ENCODE peak calls at places on chromosome 3, in five cellular contexts. W is OCI-LY7, G is tibial artery, C is cardiac muscle cell, X is thoracic aorta. D is an unnamed sample. For H3K36me3, the result is how much of the 10 kb centered on the place peaks cover.

GRCh38 chr3:120114981-120115380 is 20.7 kb upstream of the GSK3B start:
- DNase-seq in X (no peak), C (no peak), W (no peak), G (no peak), D (peak)

GRCh38 chr3:4047343-4047742 is 248.1 kb downstream of the LRRN1 start:
- DNase-seq in X (no peak), G (no peak), C (no peak), W (no peak), D (no peak)

GRCh38 chr3:50612973-50613851 is 1.6 kb upstream of the CISH start:
- DNase-seq in G (no peak), W (no peak), C (no peak), X (no peak), D (no peak)

GRCh38 chr3:99620077-99620476 is 18.3 kb upstream of the COL8A1 start:
- DNase-seq in W (no peak), G (no peak), X (no peak), C (no peak), D (no peak)

GRCh38 chr3:11136116-11136515 is 18.2 kb upstream of the HRH1 start:
- DNase-seq in X (no peak), W (no peak), C (peak), G (no peak), D (peak)

GRCh38 chr3:65633018-65633417 is 405.7 kb downstream of the MAGI1 start:
- DNase-seq in W (no peak), X (no peak), G (no peak), C (no peak), D (no peak)

GRCh38 chr3:185750015-185750414 is 74.8 kb downstream of the IGF2BP2 start:
- DNase-seq in G (no peak), X (no peak), W (no peak), C (no peak), D (no peak)

GRCh38 chr3:7684193-7684592 is 817.4 kb upstream of the LMCD1 start:
- DNase-seq in X (no peak), C (no peak), G (no peak), W (no peak), D (no peak)

GRCh38 chr3:178406206-178406605 is 130.0 kb upstream of the KCNMB2 start:
- DNase-seq in W (no peak), C (peak), X (no peak), G (no peak), D (peak)

GRCh38 chr3:74897006-74897405 is 282.5 kb upstream of the CNTN3 start:
- DNase-seq in X (no peak), C (no peak), G (no peak), W (no peak), D (no peak)

GRCh38 chr3:156483961-156484787 is 70.7 kb downstream of the SSR3 start:
- DNase-seq in C (peak), W (peak), G (no peak), X (no peak), D (peak)

GRCh38 chr3:111077384-111077783 is 5.8 kb downstream of the NECTIN3 start:
- DNase-seq in W (no peak), C (no peak), G (no peak), X (no peak), D (no peak)

GRCh38 chr3:38003371-38003816 is 12.8 kb downstream of the VILL start:
- DNase-seq in X (no peak), G (peak), C (peak), W (peak), D (peak)

GRCh38 chr3:56125358-56126005 is 342.8 kb downstream of the ERC2 start:
- DNase-seq in W (no peak), G (peak), X (no peak), C (peak), D (peak)

GRCh38 chr3:133871368-133872090 is 24.2 kb downstream of the RAB6B start:
- DNase-seq in W (no peak), G (no peak), C (no peak), X (no peak), D (no peak)

GRCh38 chr3:30342319-30343060 is 263.9 kb upstream of the TGFBR2 start:
- DNase-seq in C (peak), X (peak), G (peak), W (no peak), D (peak)

GRCh38 chr3:185362850-185363661 is at the start of gene MAP3K13:
- DNase-seq in G (peak), C (peak), X (peak), W (peak), D (peak)

GRCh38 chr3:170196833-170197232 is 15.3 kb upstream of the PHC3 start:
- DNase-seq in C (no peak), X (no peak), W (no peak), G (no peak), D (no peak)

GRCh38 chr3:120497318-120497717 is 46.5 kb upstream of the FSTL1 start:
- DNase-seq in C (peak), G (no peak), X (no peak), W (no peak), D (peak)

GRCh38 chr3:17201538-17201937 is 316.8 kb downstream of the PLCL2 start:
- DNase-seq in X (no peak), C (no peak), G (no peak), W (no peak), D (no peak)

GRCh38 chr3:39420537-39420936 is 14.0 kb downstream of the RPSA start:
- DNase-seq in C (no peak), G (no peak), X (no peak), W (no peak), D (no peak)

GRCh38 chr3:173529062-173529711 is 131.6 kb downstream of the NLGN1 start:
- DNase-seq in W (peak), C (peak), G (no peak), X (no peak), D (peak)

GRCh38 chr3:187773963-187774789 is 28.9 kb upstream of the BCL6 start:
- DNase-seq in W (peak), G (peak), C (no peak), X (no peak), D (no peak)

GRCh38 chr3:11307830-11308432 is 35.7 kb downstream of the ATG7 start:
- DNase-seq in X (no peak), G (peak), W (no peak), C (no peak), D (no peak)

GRCh38 chr3:195697582-195698324 is 23.0 kb upstream of the MUC20 start:
- DNase-seq in W (no peak), G (peak), C (peak), X (no peak), D (peak)

GRCh38 chr3:83523470-83524073 is 1435.2 kb upstream of the CADM2 start:
- DNase-seq in G (no peak), C (peak), X (no peak), W (peak), D (peak)

GRCh38 chr3:63167113-63167512 is 111.0 kb upstream of the SYNPR start:
- DNase-seq in W (no peak), C (no peak), X (no peak), G (no peak), D (no peak)

GRCh38 chr3:31495971-31496370 is 36.8 kb upstream of the STT3B start:
- DNase-seq in G (no peak), X (no peak), W (no peak), C (peak), D (peak)

GRCh38 chr3:71672302-71672701 is 52.9 kb downstream of the EIF4E3 start:
- DNase-seq in G (no peak), C (no peak), W (no peak), X (no peak), D (no peak)

GRCh38 chr3:13021141-13021933 is 51.9 kb downstream of the IQSEC1 start:
- DNase-seq in W (peak), G (no peak), X (no peak), C (no peak), D (no peak)

GRCh38 chr3:194584866-194585265 is 48.4 kb downstream of the TMEM44 start:
- DNase-seq in G (no peak), C (peak), W (no peak), X (no peak), D (peak)

GRCh38 chr3:88180398-88180999 is 30.7 kb downstream of the C3orf38 start:
- DNase-seq in G (no peak), W (peak), X (no peak), C (peak), D (peak)

GRCh38 chr3:129686941-129687340 is 80.5 kb upstream of the PLXND1 start:
- DNase-seq in G (no peak), C (no peak), W (no peak), X (no peak), D (no peak)

GRCh38 chr3:32313723-32314473 is 75.4 kb downstream of the CMTM8 start:
- DNase-seq in G (no peak), C (peak), W (no peak), X (no peak), D (peak)

GRCh38 chr3:15744176-15744575 is 53.6 kb downstream of the ANKRD28 start:
- DNase-seq in W (no peak), C (no peak), X (no peak), G (no peak), D (no peak)

DNA sequence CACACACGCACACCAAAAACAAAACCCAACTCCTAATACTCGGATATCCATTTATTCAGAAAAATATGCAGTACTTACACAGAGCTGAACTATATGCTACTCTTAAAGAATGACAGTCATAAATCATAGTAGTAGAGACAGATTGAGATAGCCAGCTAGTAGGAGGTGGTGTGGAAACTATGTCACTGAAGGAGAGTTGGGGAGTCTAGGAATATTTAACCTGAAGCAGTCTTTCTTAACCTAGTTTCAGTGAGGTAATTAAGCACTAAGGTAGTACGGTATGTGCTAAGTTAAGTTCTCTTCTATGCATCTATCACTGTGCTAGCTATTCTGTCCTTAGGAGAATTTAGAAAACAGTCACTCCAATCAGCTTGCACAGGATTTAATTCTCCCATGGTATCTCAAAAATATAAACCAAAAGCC is 54.2 kb downstream of the ANKRD28 start:
- DNase-seq in X (no peak), W (no peak), G (no peak), C (no peak), D (no peak)
- H3K36me3 ChIP-seq in X (under half), W (under half), G (under half), C (under half), D (under half)

DNA sequence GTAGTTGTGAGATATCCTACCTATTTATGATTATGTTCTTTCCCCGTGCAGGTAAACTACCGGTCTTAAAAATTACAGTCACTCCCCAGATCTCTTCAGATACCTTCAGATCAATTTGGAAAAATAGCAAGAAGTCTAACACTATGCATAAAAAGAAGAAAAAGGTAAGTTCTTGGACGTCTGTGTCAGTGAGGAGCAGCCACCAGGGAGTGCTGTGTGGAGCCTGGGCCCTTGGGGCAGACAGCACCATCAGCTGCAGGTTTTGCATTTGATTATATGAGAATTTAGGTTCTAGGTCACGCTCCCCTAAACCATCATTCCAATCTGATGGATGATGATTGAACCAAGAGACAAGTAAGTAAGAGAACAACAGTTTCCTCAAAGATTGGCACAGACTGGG is 8.9 kb upstream of the RNF7 start:
- DNase-seq in W (peak), C (no peak), X (no peak), G (no peak), D (no peak)
- TF ChIP-seq CTCF in W (peak), C (no peak), X (no peak), G (no peak), D (no peak)

DNA sequence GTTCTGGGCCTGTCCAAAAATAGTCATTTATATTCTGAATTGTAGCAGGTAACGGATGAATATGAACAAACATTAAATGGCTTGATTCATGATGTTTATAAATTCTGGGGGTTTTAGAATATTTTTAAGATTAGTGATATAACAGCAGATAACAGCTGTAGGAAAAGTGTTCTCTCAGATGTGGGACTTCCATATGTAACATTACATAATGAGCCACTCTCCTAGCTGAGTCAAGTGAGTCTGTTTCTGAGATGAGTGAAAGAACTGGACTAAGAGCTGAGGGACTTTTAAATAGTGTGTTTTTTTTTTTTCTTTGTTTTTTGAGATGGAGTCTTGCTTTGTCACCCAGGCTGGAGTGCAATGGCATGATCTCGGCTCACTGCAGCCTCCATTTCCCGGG is 13.9 kb downstream of the YEATS2 start:
- DNase-seq in G (no peak), W (no peak), X (no peak), C (no peak), D (peak)
- H3K36me3 ChIP-seq in G (under half), W (half or more), X (under half), C (under half), D (under half)

GRCh38 chr3:35864871-35865270 is 225.5 kb downstream of the ARPP21 start:
- DNase-seq in G (no peak), C (no peak), W (no peak), X (no peak), D (no peak)

GRCh38 chr3:35857004-35857403 is 217.7 kb downstream of the ARPP21 start:
- DNase-seq in G (no peak), C (no peak), X (no peak), W (peak), D (no peak)

GRCh38 chr3:35867782-35868181 is 228.5 kb downstream of the ARPP21 start:
- DNase-seq in G (no peak), W (no peak), C (no peak), X (no peak), D (no peak)

GRCh38 chr3:35862057-35862456 is 222.7 kb downstream of the ARPP21 start:
- DNase-seq in G (no peak), X (no peak), C (no peak), W (no peak), D (no peak)
- TF ChIP-seq CTCF in G (no peak), X (no peak), C (no peak), W (no peak), D (no peak)

DNA sequence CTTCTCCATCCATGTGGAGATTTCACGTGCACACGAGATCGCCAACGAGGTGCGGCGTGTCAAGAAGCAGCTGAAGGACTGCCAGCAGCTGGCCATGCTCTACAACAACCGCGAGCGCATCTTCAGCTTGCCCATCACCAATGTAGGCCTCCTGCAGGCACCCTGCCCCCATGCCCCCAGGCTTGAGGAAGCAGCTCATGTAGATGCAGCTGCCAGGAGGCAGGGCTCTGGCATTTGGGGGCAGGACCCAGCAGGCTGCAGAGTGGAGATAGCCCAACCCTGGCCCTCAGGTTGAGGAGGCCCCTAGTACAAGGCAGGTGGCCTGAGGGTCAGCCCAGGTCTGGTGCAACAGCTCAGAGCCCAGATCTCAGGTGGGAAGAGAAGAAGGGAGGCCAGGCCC is 36.4 kb downstream of the DNAH1 start:
- DNase-seq in W (no peak), C (no peak), G (no peak), X (no peak), D (no peak)
- H3K36me3 ChIP-seq in W (under half), C (under half), G (under half), X (under half), D (under half)

GRCh38 chr3:60752800-60753199 is 498.5 kb downstream of the FHIT start:
- DNase-seq in G (no peak), C (no peak), X (no peak), W (no peak), D (peak)

GRCh38 chr3:60756636-60757035 is 494.6 kb downstream of the FHIT start:
- DNase-seq in W (no peak), C (no peak), X (no peak), G (no peak), D (peak)

GRCh38 chr3:60756231-60756630 is 495.0 kb downstream of the FHIT start:
- DNase-seq in G (no peak), W (no peak), C (no peak), X (no peak), D (no peak)

GRCh38 chr3:60754617-60755016 is 496.6 kb downstream of the FHIT start:
- DNase-seq in C (no peak), X (no peak), W (no peak), G (no peak), D (peak)

GRCh38 chr3:60755094-60755493 is 496.2 kb downstream of the FHIT start:
- DNase-seq in W (no peak), X (no peak), G (no peak), C (no peak), D (no peak)
- TF ChIP-seq CTCF in W (no peak), X (no peak), G (no peak), C (no peak), D (no peak)

GRCh38 chr3:14148041-14148985 is 23.5 kb downstream of the TMEM43 start:
- DNase-seq in G (no peak), X (no peak), C (no peak), W (no peak), D (no peak)

GRCh38 chr3:14150491-14151230 is 25.8 kb downstream of the TMEM43 start:
- DNase-seq in W (no peak), X (no peak), G (no peak), C (no peak), D (no peak)

GRCh38 chr3:14152233-14152962 is 26.0 kb downstream of the XPC start:
- DNase-seq in G (no peak), X (no peak), C (peak), W (peak), D (no peak)

GRCh38 chr3:14151471-14152083 is 26.7 kb downstream of the TMEM43 start:
- DNase-seq in X (no peak), W (no peak), C (no peak), G (no peak), D (no peak)

GRCh38 chr3:14150078-14150477 is 25.2 kb downstream of the TMEM43 start:
- DNase-seq in C (no peak), W (no peak), G (no peak), X (no peak), D (no peak)
- H3K36me3 ChIP-seq in C (under half), W (half or more), G (under half), X (under half), D (under half)

GRCh38 chr3:106332884-106333283 is 464.1 kb upstream of the CBLB start:
- DNase-seq in W (no peak), G (no peak), C (no peak), X (no peak), D (peak)
- TF ChIP-seq CTCF in W (peak), G (no peak), C (no peak), X (no peak), D (no peak)

GRCh38 chr3:113018461-113019181 is 27.8 kb downstream of the GTPBP8 start:
- DNase-seq in C (peak), W (peak), X (no peak), G (no peak), D (peak)

GRCh38 chr3:113008117-113008516 is 17.3 kb downstream of the GTPBP8 start:
- DNase-seq in C (peak), X (no peak), W (no peak), G (no peak), D (no peak)

GRCh38 chr3:113019182-113020137 is 28.7 kb downstream of the GTPBP8 start:
- DNase-seq in C (peak), W (peak), X (peak), G (peak), D (peak)

GRCh38 chr3:113013593-113013992 is 22.8 kb downstream of the GTPBP8 start:
- DNase-seq in C (no peak), X (no peak), W (no peak), G (no peak), D (no peak)
- H3K36me3 ChIP-seq in C (under half), X (under half), W (half or more), G (under half), D (under half)